ENCODE peak calls at places on chromosomes 4 and X, in four cellular contexts. E is hypothalamus, D is A549, L is SK-N-SH. A is an unnamed sample.

GRCh38 chr4:38574559-38575333 is 89.3 kb upstream of the KLF3 start:
- DNase-seq in E (peak), D (no peak), L (no peak), A (peak)

GRCh38 chrX:37454537-37455285 is 105.5 kb downstream of the PRRG1 start:
- DNase-seq in E (no peak), D (peak), L (no peak), A (no peak)

GRCh38 chr4:103074598-103075434 is 1.7 kb downstream of the SLC9B2 start:
- DNase-seq in E (no peak), D (no peak), L (no peak), A (no peak)

GRCh38 chr4:186167605-186168004 is 23.8 kb upstream of the CYP4V2 start:
- DNase-seq in E (no peak), D (no peak), L (no peak), A (no peak)

GRCh38 chr4:105741548-105741947 is 33.0 kb downstream of the GSTCD start:
- DNase-seq in E (no peak), D (no peak), L (peak), A (no peak)

GRCh38 chr4:79198886-79199591 is 126.8 kb downstream of the NAA11 start:
- DNase-seq in E (no peak), D (no peak), L (no peak), A (no peak)

GRCh38 chrX:14095702-14096101 is 66.0 kb upstream of the GEMIN8 start:
- DNase-seq in E (no peak), D (no peak), L (peak), A (no peak)

GRCh38 chr4:40515398-40516293 is 114.0 kb downstream of the RBM47 start:
- DNase-seq in E (no peak), D (peak), L (no peak), A (no peak)

GRCh38 chr4:186932631-186933150 is 209.0 kb upstream of the FAT1 start:
- DNase-seq in E (no peak), D (no peak), L (no peak), A (no peak)

GRCh38 chrX:141724186-141724585 is 25.6 kb upstream of the SPANXD start:
- DNase-seq in E (no peak), D (no peak), L (no peak), A (no peak)

GRCh38 chrX:136251042-136251991 is at the start of gene MAP7D3:
- DNase-seq in E (peak), D (peak), L (peak), A (peak)

GRCh38 chr4:7719354-7720174 is 220.1 kb downstream of the AFAP1 start:
- DNase-seq in E (peak), D (peak), L (peak), A (no peak)

GRCh38 chr4:10006236-10006603 is 15.1 kb downstream of the SLC2A9 start:
- DNase-seq in E (no peak), D (peak), L (no peak), A (peak)

GRCh38 chr4:3520796-3521600 is 11.2 kb downstream of the LRPAP1 start:
- DNase-seq in E (no peak), D (no peak), L (no peak), A (no peak)

GRCh38 chrX:132716006-132716405 is 227.2 kb upstream of the MBNL3 start:
- DNase-seq in E (no peak), D (no peak), L (peak), A (no peak)

GRCh38 chr4:118265312-118266144 is 87.3 kb downstream of the PRSS12 start:
- DNase-seq in E (peak), D (no peak), L (peak), A (no peak)

GRCh38 chr4:34732579-34732978 is 1511.7 kb downstream of the ARAP2 start:
- DNase-seq in E (no peak), D (no peak), L (no peak), A (no peak)

GRCh38 chrX:151396042-151396826 is 772 bp upstream of the VMA21 start:
- DNase-seq in E (peak), D (no peak), L (peak), A (peak)

GRCh38 chrX:139332441-139332840 is 198.1 kb upstream of the F9 start:
- DNase-seq in E (no peak), D (no peak), L (no peak), A (no peak)

GRCh38 chrX:68556036-68556435 is 57.2 kb downstream of the YIPF6 start:
- DNase-seq in E (no peak), D (no peak), L (no peak), A (no peak)

GRCh38 chr4:7412586-7412975 is 22.1 kb downstream of the PSAPL1 start:
- DNase-seq in E (no peak), D (no peak), L (peak), A (no peak)

GRCh38 chrX:148601034-148601433 is 100.6 kb downstream of the AFF2 start:
- DNase-seq in E (no peak), D (no peak), L (no peak), A (no peak)

GRCh38 chr4:21752616-21753015 is 196.0 kb downstream of the KCNIP4 start:
- DNase-seq in E (no peak), D (no peak), L (no peak), A (no peak)

GRCh38 chrX:41796050-41796449 is 72.1 kb downstream of the GPR82 start:
- DNase-seq in E (no peak), D (no peak), L (no peak), A (no peak)

GRCh38 chrX:21766101-21766500 is 8.2 kb upstream of the SMPX start:
- DNase-seq in E (no peak), D (no peak), L (no peak), A (no peak)

GRCh38 chr4:25913056-25913850 is 767 bp upstream of the SMIM20 start:
- DNase-seq in E (peak), D (no peak), L (peak), A (no peak)

GRCh38 chr4:8838296-8838695 is 33.3 kb downstream of the HMX1 start:
- DNase-seq in E (no peak), D (no peak), L (peak), A (no peak)

GRCh38 chr4:4753643-4754042 is 105.8 kb upstream of the MSX1 start:
- DNase-seq in E (no peak), D (no peak), L (no peak), A (no peak)

GRCh38 chr4:184352891-184353290 is 121.5 kb downstream of the IRF2 start:
- DNase-seq in E (no peak), D (no peak), L (no peak), A (no peak)

GRCh38 chrX:2320580-2321327 is 180.0 kb downstream of the DHRSX start:
- DNase-seq in E (no peak), D (peak), L (peak), A (peak)

GRCh38 chrX:6432211-6432610 is 102.7 kb downstream of the VCX3A start:
- DNase-seq in E (no peak), D (no peak), L (no peak), A (no peak)

GRCh38 chrX:48468247-48468671 is 1.8 kb downstream of the SLC38A5 start:
- DNase-seq in E (no peak), D (no peak), L (no peak), A (no peak)

GRCh38 chr4:52915730-52916129 is 53.6 kb downstream of the RASL11B start:
- DNase-seq in E (no peak), D (no peak), L (no peak), A (no peak)

GRCh38 chr4:168051526-168051925 is 40.8 kb upstream of the ANXA10 start:
- DNase-seq in E (no peak), D (no peak), L (no peak), A (no peak)

GRCh38 chr4:121462660-121463261 is 81.9 kb upstream of the QRFPR start:
- DNase-seq in E (peak), D (peak), L (peak), A (no peak)

GRCh38 chrX:96919672-96920071 is 36.0 kb downstream of the RPA4 start:
- DNase-seq in E (no peak), D (no peak), L (no peak), A (no peak)

GRCh38 chr4:56978750-56979303 is at the start of gene POLR2B:
- DNase-seq in E (peak), D (peak), L (peak), A (peak)

GRCh38 chr4:107654694-107655093 is 65.3 kb downstream of the PAPSS1 start:
- DNase-seq in E (no peak), D (no peak), L (no peak), A (no peak)

GRCh38 chr4:12179264-12179616 is 750.5 kb upstream of the HS3ST1 start:
- DNase-seq in E (no peak), D (no peak), L (no peak), A (no peak)